ENCODE peak calls at places on chromosomes 2 and 18, in seven cellular contexts. One of them, this sample, is unnamed.

GRCh38 chr2:160736629-160737028 is 243.0 kb upstream of the RBMS1 start:
- DNase-seq in lower lobe of right lung: no peak
- DNase-seq in GM12865: no peak
- DNase-seq in CD8-positive, alpha-beta memory T cell: no peak
- DNase-seq in fibroblast of lung: peak
- DNase-seq in fibroblast of the aortic adventitia: peak
- DNase-seq in astrocyte of the spinal cord: peak
- DNase-seq in this sample: no peak

GRCh38 chr2:232687382-232688160 is 9.6 kb upstream of the GIGYF2 start:
- DNase-seq in astrocyte of the spinal cord: no peak
- DNase-seq in lower lobe of right lung: no peak
- DNase-seq in CD8-positive, alpha-beta memory T cell: no peak
- DNase-seq in fibroblast of lung: no peak
- DNase-seq in GM12865: no peak
- DNase-seq in fibroblast of the aortic adventitia: no peak
- DNase-seq in this sample: no peak

GRCh38 chr2:201447116-201447515 is 4.1 kb downstream of the TRAK2 start:
- DNase-seq in astrocyte of the spinal cord: no peak
- DNase-seq in CD8-positive, alpha-beta memory T cell: peak
- DNase-seq in fibroblast of lung: no peak
- DNase-seq in lower lobe of right lung: no peak
- DNase-seq in GM12865: no peak
- DNase-seq in fibroblast of the aortic adventitia: no peak
- DNase-seq in this sample: no peak

GRCh38 chr2:100878000-100878786 is 58.3 kb downstream of the NPAS2 start:
- DNase-seq in lower lobe of right lung: no peak
- DNase-seq in GM12865: no peak
- DNase-seq in CD8-positive, alpha-beta memory T cell: no peak
- DNase-seq in fibroblast of lung: no peak
- DNase-seq in astrocyte of the spinal cord: no peak
- DNase-seq in fibroblast of the aortic adventitia: no peak
- DNase-seq in this sample: no peak

GRCh38 chr2:101630224-101630949 is 67.1 kb upstream of the MAP4K4 start:
- DNase-seq in lower lobe of right lung: peak
- DNase-seq in fibroblast of lung: no peak
- DNase-seq in GM12865: no peak
- DNase-seq in CD8-positive, alpha-beta memory T cell: no peak
- DNase-seq in astrocyte of the spinal cord: no peak
- DNase-seq in fibroblast of the aortic adventitia: no peak
- DNase-seq in this sample: no peak

GRCh38 chr2:234571620-234572407 is 74.9 kb upstream of the ARL4C start:
- DNase-seq in GM12865: no peak
- DNase-seq in CD8-positive, alpha-beta memory T cell: no peak
- DNase-seq in fibroblast of the aortic adventitia: no peak
- DNase-seq in lower lobe of right lung: no peak
- DNase-seq in fibroblast of lung: no peak
- DNase-seq in astrocyte of the spinal cord: no peak
- DNase-seq in this sample: no peak

GRCh38 chr2:120667981-120668380 is 67.7 kb upstream of the GLI2 start:
- DNase-seq in fibroblast of the aortic adventitia: no peak
- DNase-seq in GM12865: no peak
- DNase-seq in lower lobe of right lung: no peak
- DNase-seq in astrocyte of the spinal cord: no peak
- DNase-seq in fibroblast of lung: no peak
- DNase-seq in CD8-positive, alpha-beta memory T cell: no peak
- DNase-seq in this sample: no peak

GRCh38 chr18:5543854-5544389 is at the start of gene EPB41L3:
- DNase-seq in astrocyte of the spinal cord: peak
- DNase-seq in fibroblast of lung: peak
- DNase-seq in fibroblast of the aortic adventitia: no peak
- DNase-seq in GM12865: no peak
- DNase-seq in CD8-positive, alpha-beta memory T cell: no peak
- DNase-seq in lower lobe of right lung: peak
- DNase-seq in this sample: no peak

GRCh38 chr2:181780159-181781081 is 100.1 kb upstream of the NEUROD1 start:
- DNase-seq in lower lobe of right lung: no peak
- DNase-seq in fibroblast of the aortic adventitia: no peak
- DNase-seq in fibroblast of lung: peak
- DNase-seq in astrocyte of the spinal cord: peak
- DNase-seq in CD8-positive, alpha-beta memory T cell: no peak
- DNase-seq in GM12865: no peak
- DNase-seq in this sample: no peak

GRCh38 chr2:7794916-7795315 is 877.7 kb downstream of the RNF144A start:
- DNase-seq in fibroblast of lung: no peak
- DNase-seq in fibroblast of the aortic adventitia: no peak
- DNase-seq in CD8-positive, alpha-beta memory T cell: no peak
- DNase-seq in GM12865: no peak
- DNase-seq in astrocyte of the spinal cord: no peak
- DNase-seq in lower lobe of right lung: no peak
- DNase-seq in this sample: no peak

GRCh38 chr2:181891258-181891965 is at the start of gene ITPRID2:
- DNase-seq in lower lobe of right lung: peak
- DNase-seq in fibroblast of the aortic adventitia: peak
- DNase-seq in CD8-positive, alpha-beta memory T cell: peak
- DNase-seq in GM12865: peak
- DNase-seq in astrocyte of the spinal cord: peak
- DNase-seq in fibroblast of lung: peak
- DNase-seq in this sample: peak

GRCh38 chr2:106859498-106859897 is 26.5 kb downstream of the ST6GAL2 start:
- DNase-seq in lower lobe of right lung: no peak
- DNase-seq in fibroblast of the aortic adventitia: no peak
- DNase-seq in astrocyte of the spinal cord: no peak
- DNase-seq in fibroblast of lung: no peak
- DNase-seq in GM12865: no peak
- DNase-seq in CD8-positive, alpha-beta memory T cell: no peak
- DNase-seq in this sample: no peak

GRCh38 chr18:12839526-12840196 is 44.4 kb downstream of the PTPN2 start:
- DNase-seq in GM12865: peak
- DNase-seq in astrocyte of the spinal cord: peak
- DNase-seq in lower lobe of right lung: no peak
- DNase-seq in CD8-positive, alpha-beta memory T cell: peak
- DNase-seq in fibroblast of lung: no peak
- DNase-seq in fibroblast of the aortic adventitia: peak
- DNase-seq in this sample: peak

GRCh38 chr18:23307567-23308295 is 145.4 kb upstream of the RIOK3 start:
- DNase-seq in GM12865: peak
- DNase-seq in CD8-positive, alpha-beta memory T cell: no peak
- DNase-seq in astrocyte of the spinal cord: peak
- DNase-seq in fibroblast of the aortic adventitia: no peak
- DNase-seq in fibroblast of lung: peak
- DNase-seq in lower lobe of right lung: no peak
- DNase-seq in this sample: no peak

GRCh38 chr2:186913870-186914269 is 64.9 kb upstream of the ZSWIM2 start:
- DNase-seq in CD8-positive, alpha-beta memory T cell: no peak
- DNase-seq in GM12865: peak
- DNase-seq in fibroblast of the aortic adventitia: no peak
- DNase-seq in lower lobe of right lung: no peak
- DNase-seq in astrocyte of the spinal cord: no peak
- DNase-seq in fibroblast of lung: no peak
- DNase-seq in this sample: peak

GRCh38 chr2:75716406-75716805 is 5.7 kb upstream of the GCFC2 start:
- DNase-seq in fibroblast of lung: peak
- DNase-seq in CD8-positive, alpha-beta memory T cell: no peak
- DNase-seq in GM12865: no peak
- DNase-seq in lower lobe of right lung: no peak
- DNase-seq in astrocyte of the spinal cord: no peak
- DNase-seq in fibroblast of the aortic adventitia: peak
- DNase-seq in this sample: no peak

GRCh38 chr2:19801367-19802087 is 100.3 kb downstream of the TTC32 start:
- DNase-seq in fibroblast of lung: peak
- DNase-seq in lower lobe of right lung: peak
- DNase-seq in fibroblast of the aortic adventitia: peak
- DNase-seq in CD8-positive, alpha-beta memory T cell: no peak
- DNase-seq in GM12865: no peak
- DNase-seq in astrocyte of the spinal cord: peak
- DNase-seq in this sample: no peak

GRCh38 chr2:129930451-129930850 is 49.0 kb upstream of the RAB6C start:
- DNase-seq in lower lobe of right lung: no peak
- DNase-seq in fibroblast of lung: no peak
- DNase-seq in astrocyte of the spinal cord: no peak
- DNase-seq in CD8-positive, alpha-beta memory T cell: no peak
- DNase-seq in fibroblast of the aortic adventitia: peak
- DNase-seq in GM12865: no peak
- DNase-seq in this sample: no peak

GRCh38 chr2:129935118-129935517 is 44.3 kb upstream of the RAB6C start:
- DNase-seq in GM12865: no peak
- DNase-seq in fibroblast of lung: no peak
- DNase-seq in fibroblast of the aortic adventitia: no peak
- DNase-seq in CD8-positive, alpha-beta memory T cell: no peak
- DNase-seq in astrocyte of the spinal cord: no peak
- DNase-seq in lower lobe of right lung: no peak
- DNase-seq in this sample: no peak

GRCh38 chr2:129929321-129930290 is 49.9 kb upstream of the RAB6C start:
- DNase-seq in fibroblast of the aortic adventitia: peak
- DNase-seq in lower lobe of right lung: no peak
- DNase-seq in CD8-positive, alpha-beta memory T cell: no peak
- DNase-seq in GM12865: no peak
- DNase-seq in astrocyte of the spinal cord: no peak
- DNase-seq in fibroblast of lung: no peak
- DNase-seq in this sample: no peak

GRCh38 chr2:129936334-129936934 is 43.0 kb upstream of the RAB6C start:
- DNase-seq in CD8-positive, alpha-beta memory T cell: no peak
- DNase-seq in lower lobe of right lung: no peak
- DNase-seq in fibroblast of the aortic adventitia: no peak
- DNase-seq in GM12865: peak
- DNase-seq in astrocyte of the spinal cord: peak
- DNase-seq in fibroblast of lung: peak
- DNase-seq in this sample: no peak

GRCh38 chr2:129934044-129934822 is 45.2 kb upstream of the RAB6C start:
- DNase-seq in CD8-positive, alpha-beta memory T cell: no peak
- DNase-seq in astrocyte of the spinal cord: no peak
- DNase-seq in GM12865: no peak
- DNase-seq in fibroblast of lung: no peak
- DNase-seq in fibroblast of the aortic adventitia: no peak
- DNase-seq in lower lobe of right lung: no peak
- DNase-seq in this sample: no peak
- H3K4me3 ChIP-seq in CD8-positive, alpha-beta memory T cell: no peak
- H3K4me3 ChIP-seq in astrocyte of the spinal cord: no peak
- H3K4me3 ChIP-seq in GM12865: no peak
- H3K4me3 ChIP-seq in fibroblast of lung: no peak
- H3K4me3 ChIP-seq in fibroblast of the aortic adventitia: peak
- H3K4me3 ChIP-seq in lower lobe of right lung: no peak
- H3K4me3 ChIP-seq in this sample: no peak

GRCh38 chr2:44928660-44929471 is 12.6 kb upstream of the SIX3 start:
- DNase-seq in GM12865: no peak
- DNase-seq in lower lobe of right lung: no peak
- DNase-seq in CD8-positive, alpha-beta memory T cell: no peak
- DNase-seq in fibroblast of the aortic adventitia: no peak
- DNase-seq in astrocyte of the spinal cord: no peak
- DNase-seq in fibroblast of lung: no peak
- DNase-seq in this sample: no peak
- H3K4me3 ChIP-seq in GM12865: no peak
- H3K4me3 ChIP-seq in lower lobe of right lung: peak
- H3K4me3 ChIP-seq in CD8-positive, alpha-beta memory T cell: no peak
- H3K4me3 ChIP-seq in fibroblast of the aortic adventitia: no peak
- H3K4me3 ChIP-seq in astrocyte of the spinal cord: no peak
- H3K4me3 ChIP-seq in fibroblast of lung: no peak
- H3K4me3 ChIP-seq in this sample: no peak

GRCh38 chr18:3595282-3596273 is 145.6 kb downstream of the TGIF1 start:
- DNase-seq in CD8-positive, alpha-beta memory T cell: no peak
- DNase-seq in fibroblast of the aortic adventitia: peak
- DNase-seq in astrocyte of the spinal cord: peak
- DNase-seq in fibroblast of lung: peak
- DNase-seq in lower lobe of right lung: no peak
- DNase-seq in GM12865: peak
- DNase-seq in this sample: peak

GRCh38 chr18:3593904-3594759 is 144.2 kb downstream of the TGIF1 start:
- DNase-seq in fibroblast of lung: peak
- DNase-seq in fibroblast of the aortic adventitia: peak
- DNase-seq in GM12865: peak
- DNase-seq in CD8-positive, alpha-beta memory T cell: peak
- DNase-seq in lower lobe of right lung: peak
- DNase-seq in astrocyte of the spinal cord: peak
- DNase-seq in this sample: peak

GRCh38 chr18:3597159-3597977 is 147.4 kb downstream of the TGIF1 start:
- DNase-seq in CD8-positive, alpha-beta memory T cell: no peak
- DNase-seq in astrocyte of the spinal cord: no peak
- DNase-seq in fibroblast of lung: no peak
- DNase-seq in fibroblast of the aortic adventitia: no peak
- DNase-seq in GM12865: no peak
- DNase-seq in lower lobe of right lung: no peak
- DNase-seq in this sample: no peak

GRCh38 chr18:3594760-3595241 is 144.8 kb downstream of the TGIF1 start:
- DNase-seq in CD8-positive, alpha-beta memory T cell: no peak
- DNase-seq in fibroblast of the aortic adventitia: peak
- DNase-seq in fibroblast of lung: peak
- DNase-seq in lower lobe of right lung: no peak
- DNase-seq in GM12865: no peak
- DNase-seq in astrocyte of the spinal cord: peak
- DNase-seq in this sample: no peak

DNA sequence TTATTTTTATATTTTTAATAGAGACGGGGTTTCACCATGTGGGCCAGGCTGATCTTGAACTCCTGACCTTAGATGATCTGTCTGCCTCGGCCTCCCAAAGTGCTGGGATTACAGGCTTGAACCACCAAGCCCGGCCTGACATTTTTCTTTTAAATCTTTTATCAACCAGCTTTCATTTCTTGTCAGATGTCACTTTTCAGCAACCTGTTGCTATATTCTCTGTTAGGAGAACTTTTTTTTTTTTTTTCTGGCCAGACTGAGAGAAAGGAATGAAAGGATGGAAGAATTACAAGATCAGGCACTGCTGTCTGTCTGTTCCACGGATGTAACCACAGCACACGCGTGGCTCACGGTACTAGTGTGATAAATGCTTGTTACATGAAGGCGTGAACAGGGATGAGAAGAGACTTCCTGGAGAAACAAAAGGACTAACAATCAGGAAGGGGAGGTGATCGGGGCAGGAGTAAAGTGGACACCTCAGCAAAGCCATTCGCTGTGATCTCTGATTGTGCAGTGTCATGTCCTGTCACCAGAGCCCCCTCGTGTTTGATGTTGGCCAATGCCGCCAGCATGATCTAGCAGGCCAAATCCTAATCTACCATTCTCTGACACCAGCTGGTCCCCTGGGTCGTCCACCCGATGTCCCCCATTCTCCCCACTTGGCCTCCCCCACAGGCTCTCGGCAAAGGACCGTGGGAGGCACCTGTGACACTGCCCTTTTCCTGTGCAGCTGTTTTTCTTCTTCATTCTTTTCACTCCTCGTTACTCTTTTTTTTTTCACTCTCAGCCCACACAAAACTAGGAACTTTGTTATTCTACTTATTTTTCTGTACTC is 146.6 kb downstream of the TGIF1 start:
- DNase-seq in CD8-positive, alpha-beta memory T cell: no peak
- DNase-seq in lower lobe of right lung: peak
- DNase-seq in GM12865: peak
- DNase-seq in fibroblast of lung: peak
- DNase-seq in astrocyte of the spinal cord: peak
- DNase-seq in fibroblast of the aortic adventitia: no peak
- DNase-seq in this sample: peak
- H3K4me3 ChIP-seq in CD8-positive, alpha-beta memory T cell: peak
- H3K4me3 ChIP-seq in lower lobe of right lung: peak
- H3K4me3 ChIP-seq in GM12865: peak
- H3K4me3 ChIP-seq in fibroblast of lung: peak
- H3K4me3 ChIP-seq in astrocyte of the spinal cord: no peak
- H3K4me3 ChIP-seq in fibroblast of the aortic adventitia: peak
- H3K4me3 ChIP-seq in this sample: peak

DNA sequence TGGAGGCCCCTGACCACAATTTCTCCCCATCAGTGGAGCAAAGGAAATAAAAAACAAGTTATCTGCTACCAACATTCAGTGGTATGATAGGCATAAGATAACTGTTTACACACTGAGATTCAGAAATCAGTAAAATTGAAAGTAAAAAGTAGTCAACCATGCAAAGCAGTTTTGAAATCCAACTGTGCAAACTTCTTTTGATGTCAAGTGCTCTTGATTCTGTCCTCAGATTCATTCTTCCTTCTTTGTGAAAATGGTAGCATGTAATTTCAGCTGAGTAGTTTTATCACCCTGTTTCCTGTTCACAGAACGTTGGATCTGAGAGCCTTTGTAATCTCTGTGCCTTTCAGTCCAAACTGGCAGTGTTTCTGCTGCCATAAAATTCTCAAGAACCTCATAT is 272.1 kb upstream of the EPHA4 start:
- DNase-seq in fibroblast of the aortic adventitia: no peak
- DNase-seq in lower lobe of right lung: no peak
- DNase-seq in CD8-positive, alpha-beta memory T cell: no peak
- DNase-seq in GM12865: peak
- DNase-seq in fibroblast of lung: no peak
- DNase-seq in astrocyte of the spinal cord: no peak
- DNase-seq in this sample: no peak
- H3K4me3 ChIP-seq in fibroblast of the aortic adventitia: no peak
- H3K4me3 ChIP-seq in lower lobe of right lung: no peak
- H3K4me3 ChIP-seq in CD8-positive, alpha-beta memory T cell: no peak
- H3K4me3 ChIP-seq in GM12865: no peak
- H3K4me3 ChIP-seq in fibroblast of lung: no peak
- H3K4me3 ChIP-seq in astrocyte of the spinal cord: no peak
- H3K4me3 ChIP-seq in this sample: no peak